ENCODE peak calls at places on chromosomes 12 and 14, in six cellular contexts. C is dorsolateral prefrontal cortex; H is CD8-positive, alpha-beta memory T cell; N is hepatocyte; U is brain microvascular endothelial cell; K is mammary epithelial cell. G is an unnamed sample.

GRCh38 chr12:65668981-65669695 is 155.1 kb upstream of the HMGA2 start:
- DNase-seq in U (no peak), C (no peak), N (no peak), H (no peak), K (no peak), G (no peak)

GRCh38 chr14:67532998-67533753 is at the start of gene PLEKHH1:
- DNase-seq in C (peak; percentile 83), U (peak; percentile 43), N (peak; percentile 90), K (peak; percentile 72), H (peak; percentile 58), G (peak; percentile 78)

GRCh38 chr14:92787554-92787953 is 6.6 kb upstream of the GOLGA5 start:
- DNase-seq in U (no peak), N (no peak), H (no peak), C (no peak), K (no peak), G (no peak)

GRCh38 chr14:50318031-50318626 is 6.0 kb downstream of the DMAC2L start:
- DNase-seq in C (no peak), K (peak; percentile 19), U (no peak), H (no peak), N (peak; percentile 38), G (no peak)

GRCh38 chr14:64266206-64266605 is 28.0 kb downstream of the ESR2 start:
- DNase-seq in K (peak; percentile 35), U (peak; percentile 21), N (no peak), H (no peak), C (no peak), G (no peak)

GRCh38 chr12:103495783-103496456 is at the start of gene C12orf42:
- DNase-seq in K (peak; percentile 67), C (no peak), U (no peak), N (peak; percentile 24), H (peak; percentile 55), G (peak; percentile 17)

GRCh38 chr14:39102265-39102968 is 618 bp downstream of the SEC23A start:
- DNase-seq in N (peak; percentile 81), H (no peak), U (peak; percentile 31), K (peak; percentile 39), C (no peak), G (no peak)

GRCh38 chr12:71155228-71155627 is 2.6 kb downstream of the TSPAN8 start:
- DNase-seq in K (no peak), C (no peak), H (no peak), N (no peak), U (no peak), G (no peak)

GRCh38 chr12:110590806-110591326 is 7.7 kb upstream of the PPTC7 start:
- DNase-seq in H (no peak), U (no peak), N (no peak), C (no peak), K (no peak), G (no peak)

GRCh38 chr14:60756847-60757246 is 22.3 kb downstream of the MNAT1 start:
- DNase-seq in U (no peak), N (no peak), K (no peak), C (no peak), H (no peak), G (no peak)

GRCh38 chr12:45232771-45233372 is 17.0 kb downstream of the ANO6 start:
- DNase-seq in C (no peak), N (peak; percentile 83), K (peak; percentile 98), H (no peak), U (peak; percentile 98), G (peak; percentile 89)

GRCh38 chr12:96190403-96191170 is 3.6 kb upstream of the ELK3 start:
- DNase-seq in C (no peak), U (no peak), K (peak; percentile 71), N (no peak), H (no peak), G (no peak)

GRCh38 chr12:68521321-68521839 is 89.3 kb upstream of the RAP1B start:
- DNase-seq in C (no peak), K (peak; percentile 65), N (peak; percentile 21), H (no peak), U (peak; percentile 78), G (no peak)

GRCh38 chr12:65568517-65568916 is 255.8 kb upstream of the HMGA2 start:
- DNase-seq in K (peak; percentile 26), U (peak; percentile 96), H (no peak), N (no peak), C (no peak), G (peak; percentile 26)

GRCh38 chr14:75084513-75084912 is 15.1 kb downstream of the ZC2HC1C start:
- DNase-seq in H (no peak), K (peak; percentile 56), N (peak; percentile 17), C (no peak), U (no peak), G (no peak)

GRCh38 chr12:38886064-38886463 is 19.3 kb downstream of the CPNE8 start:
- DNase-seq in U (peak; percentile 48), N (peak; percentile 70), C (no peak), K (peak; percentile 83), H (no peak), G (peak; percentile 88)

GRCh38 chr12:15580431-15580830 is 208.8 kb downstream of the EPS8 start:
- DNase-seq in K (no peak), U (no peak), C (no peak), N (no peak), H (no peak), G (no peak)

GRCh38 chr12:94560416-94561221 is 89.7 kb downstream of the TMCC3 start:
- DNase-seq in N (peak; percentile 40), K (peak; percentile 98), C (peak; percentile 53), H (no peak), U (peak; percentile 67), G (peak; percentile 49)

GRCh38 chr14:91350813-91351507 is 66.7 kb downstream of the CCDC88C start:
- DNase-seq in K (no peak), U (peak; percentile 18), N (no peak), H (peak; percentile 78), C (no peak), G (no peak)

GRCh38 chr12:42299392-42300308 is 26.2 kb downstream of the ZCRB1 start:
- DNase-seq in H (peak; percentile 60), K (peak; percentile 61), C (no peak), U (peak; percentile 78), N (no peak), G (peak; percentile 10)

GRCh38 chr12:102371177-102371576 is 109.2 kb downstream of the IGF1 start:
- DNase-seq in N (no peak), U (no peak), H (no peak), C (no peak), K (peak; percentile 0), G (no peak)

DNA sequence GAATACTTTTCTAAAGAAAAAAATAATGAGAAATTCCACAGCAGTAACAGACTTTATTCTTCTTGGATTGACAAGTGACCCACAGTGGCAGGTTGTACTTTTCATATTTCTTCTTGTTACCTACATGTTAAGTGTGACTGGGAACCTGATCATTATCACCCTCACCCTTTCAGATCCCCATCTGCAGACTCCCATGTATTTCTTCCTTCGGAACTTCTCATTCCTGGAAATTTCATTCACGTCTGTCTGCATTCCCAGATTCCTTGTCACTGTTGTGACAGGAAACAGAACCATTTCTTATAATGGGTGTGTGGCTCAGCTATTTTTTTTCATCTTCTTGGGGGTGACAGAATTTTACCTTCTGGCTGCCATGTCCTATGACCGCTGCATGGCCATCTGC is 2.3 kb downstream of the OR6C75 start:
- DNase-seq in C (no peak), N (no peak), H (no peak), K (no peak), U (no peak), G (no peak)
- H3K27me3 ChIP-seq in C (no peaks in the 10 kb centered on the region), N (no peaks in the 10 kb centered on the region), H (no peaks in the 10 kb centered on the region), K (peaks cover 2% of the 10 kb centered on the region), U (no peaks in the 10 kb centered on the region), G (no peaks in the 10 kb centered on the region)

DNA sequence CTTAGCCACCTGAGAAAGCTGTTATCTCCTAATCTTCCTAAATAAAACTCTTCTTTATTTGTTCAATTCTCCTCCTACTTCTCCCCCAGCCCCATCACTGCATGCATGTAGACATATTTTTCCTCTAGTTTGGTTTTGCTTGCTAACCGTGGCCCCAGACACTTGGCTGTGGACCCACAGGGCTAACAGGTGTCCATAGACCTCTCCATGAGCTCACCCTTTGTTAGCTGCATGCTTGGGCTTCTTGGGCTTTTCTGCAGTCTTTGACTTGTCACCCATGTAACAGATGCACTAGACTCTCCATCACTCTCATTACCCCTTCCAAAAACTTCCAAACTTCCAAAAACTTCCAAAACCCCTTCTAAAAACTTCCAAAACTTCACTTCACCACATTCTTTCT is 59.2 kb upstream of the PLEKHA5 start:
- DNase-seq in K (no peak), H (no peak), C (no peak), N (no peak), U (no peak), G (no peak)
- H3K27me3 ChIP-seq in K (no peaks in the 10 kb centered on the region), H (no peaks in the 10 kb centered on the region), C (no peaks in the 10 kb centered on the region), N (no peaks in the 10 kb centered on the region), U (no peaks in the 10 kb centered on the region), G (no peaks in the 10 kb centered on the region)

GRCh38 chr14:70139384-70139783 is 49.4 kb downstream of the SLC8A3 start:
- DNase-seq in C (no peak), K (no peak), U (no peak), H (no peak), N (no peak), G (no peak)

GRCh38 chr14:70130498-70130897 is 58.3 kb downstream of the SLC8A3 start:
- DNase-seq in H (no peak), U (no peak), K (no peak), C (no peak), N (no peak), G (no peak)

GRCh38 chr14:70133461-70133860 is 55.3 kb downstream of the SLC8A3 start:
- DNase-seq in N (no peak), U (no peak), C (no peak), K (no peak), H (no peak), G (no peak)
- H3K27me3 ChIP-seq in N (peaks cover 17% of the 10 kb centered on the region), U (no peaks in the 10 kb centered on the region), C (no peaks in the 10 kb centered on the region), K (peaks cover 4% of the 10 kb centered on the region), H (peaks cover 6% of the 10 kb centered on the region), G (no peaks in the 10 kb centered on the region)

GRCh38 chr12:116601524-116601923 is 42.3 kb downstream of the MAP1LC3B2 start:
- DNase-seq in C (no peak), U (peak; percentile 24), K (peak; percentile 48), H (no peak), N (no peak), G (peak; percentile 30)

GRCh38 chr12:116600959-116601358 is 41.8 kb downstream of the MAP1LC3B2 start:
- DNase-seq in H (no peak), C (no peak), K (no peak), N (no peak), U (no peak), G (no peak)

GRCh38 chr12:116603516-116603915 is 44.3 kb downstream of the MAP1LC3B2 start:
- DNase-seq in K (no peak), U (no peak), H (no peak), C (no peak), N (no peak), G (no peak)

GRCh38 chr12:116604151-116604550 is 45.0 kb downstream of the MAP1LC3B2 start:
- DNase-seq in N (no peak), K (no peak), H (no peak), C (no peak), U (no peak), G (no peak)

GRCh38 chr12:116601933-116602809 is 43.0 kb downstream of the MAP1LC3B2 start:
- DNase-seq in C (no peak), N (no peak), U (no peak), H (no peak), K (no peak), G (no peak)
- H3K27me3 ChIP-seq in C (no peaks in the 10 kb centered on the region), N (no peaks in the 10 kb centered on the region), U (no peaks in the 10 kb centered on the region), H (no peaks in the 10 kb centered on the region), K (no peaks in the 10 kb centered on the region), G (no peaks in the 10 kb centered on the region)